ENCODE peak calls at places on chromosomes 13 and 19, in nine cellular contexts. O, F, Y, J, T, V, N, M and I are unnamed samples.

GRCh38 chr13:45464141-45464686 is 525 bp upstream of the COG3 start:
- DNase-seq in O (peak), F (no peak), Y (no peak), J (no peak), T (no peak), V (no peak), N (no peak), M (peak), I (no peak)

GRCh38 chr19:4969772-4970531 is 1.0 kb downstream of the KDM4B start:
- DNase-seq in O (no peak), F (no peak), Y (no peak), J (no peak), T (no peak), V (no peak), N (peak), M (peak), I (peak)

GRCh38 chr13:92259523-92259922 is 861.1 kb downstream of the GPC5 start:
- DNase-seq in O (no peak), F (no peak), Y (no peak), J (no peak), T (no peak), V (no peak), N (no peak), M (no peak), I (peak)

GRCh38 chr19:19471682-19472081 is 43.7 kb downstream of the TSSK6 start:
- DNase-seq in O (no peak), F (no peak), Y (no peak), J (no peak), T (no peak), V (no peak), N (no peak), M (no peak), I (no peak)

GRCh38 chr19:31727536-31727935 is 378.3 kb upstream of the TSHZ3 start:
- DNase-seq in O (no peak), F (no peak), Y (no peak), J (no peak), T (no peak), V (no peak), N (no peak), M (no peak), I (no peak)

GRCh38 chr19:13788991-13789390 is 6.3 kb upstream of the ZSWIM4 start:
- DNase-seq in O (no peak), F (no peak), Y (no peak), J (no peak), T (peak), V (no peak), N (peak), M (peak), I (no peak)

GRCh38 chr19:10654610-10655456 is 687 bp downstream of the ILF3 start:
- DNase-seq in O (peak), F (peak), Y (peak), J (peak), T (no peak), V (no peak), N (peak), M (peak), I (no peak)

GRCh38 chr19:55526216-55527196 is 10.4 kb downstream of the SBK2 start:
- DNase-seq in O (no peak), F (peak), Y (no peak), J (no peak), T (peak), V (peak), N (peak), M (no peak), I (peak)

GRCh38 chr19:37902668-37903067 is 3.7 kb downstream of the WDR87 start:
- DNase-seq in O (peak), F (peak), Y (peak), J (peak), T (peak), V (peak), N (peak), M (peak), I (peak)

GRCh38 chr13:97367016-97367415 is 67.0 kb upstream of the RAP2A start:
- DNase-seq in O (no peak), F (no peak), Y (no peak), J (no peak), T (peak), V (peak), N (peak), M (no peak), I (no peak)

GRCh38 chr13:112448621-112449544 is 72.7 kb downstream of the SPACA7 start:
- DNase-seq in O (peak), F (no peak), Y (no peak), J (no peak), T (no peak), V (no peak), N (no peak), M (peak), I (no peak)

GRCh38 chr19:35507561-35507960 is 5.9 kb downstream of the DMKN start:
- DNase-seq in O (no peak), F (no peak), Y (no peak), J (no peak), T (no peak), V (no peak), N (no peak), M (no peak), I (no peak)

GRCh38 chr13:50127017-50127725 is 111.9 kb downstream of the KCNRG start:
- DNase-seq in O (peak), F (no peak), Y (no peak), J (peak), T (no peak), V (no peak), N (peak), M (peak), I (peak)

GRCh38 chr19:4524808-4525562 is 6.7 kb upstream of the PLIN4 start:
- DNase-seq in O (no peak), F (peak), Y (peak), J (peak), T (peak), V (no peak), N (no peak), M (peak), I (no peak)

GRCh38 chr19:9645466-9645865 is 24.4 kb upstream of the ZNF561 start:
- DNase-seq in O (no peak), F (no peak), Y (no peak), J (no peak), T (no peak), V (no peak), N (no peak), M (no peak), I (no peak)

GRCh38 chr19:13902993-13903555 is 2.8 kb downstream of the BRME1 start:
- DNase-seq in O (no peak), F (peak), Y (no peak), J (no peak), T (no peak), V (no peak), N (no peak), M (no peak), I (no peak)

GRCh38 chr19:3670258-3670795 is 29.9 kb downstream of the PIP5K1C start:
- DNase-seq in O (peak), F (no peak), Y (no peak), J (no peak), T (peak), V (peak), N (peak), M (no peak), I (no peak)

GRCh38 chr19:17974551-17974950 is 7.6 kb downstream of the KCNN1 start:
- DNase-seq in O (no peak), F (no peak), Y (no peak), J (no peak), T (no peak), V (no peak), N (no peak), M (no peak), I (no peak)

GRCh38 chr13:30132623-30133553 is 174.5 kb downstream of the KATNAL1 start:
- DNase-seq in O (peak), F (peak), Y (peak), J (peak), T (peak), V (peak), N (peak), M (peak), I (peak)

GRCh38 chr13:25037057-25037813 is 58.7 kb upstream of the PABPC3 start:
- DNase-seq in O (no peak), F (peak), Y (peak), J (peak), T (peak), V (peak), N (peak), M (no peak), I (peak)

GRCh38 chr19:4501005-4501591 is 17.2 kb downstream of the PLIN4 start:
- DNase-seq in O (no peak), F (no peak), Y (no peak), J (no peak), T (no peak), V (no peak), N (no peak), M (no peak), I (no peak)

GRCh38 chr19:3129112-3129511 is 6.7 kb upstream of the GNA15 start:
- DNase-seq in O (no peak), F (no peak), Y (no peak), J (no peak), T (peak), V (peak), N (peak), M (no peak), I (peak)

GRCh38 chr19:6772028-6772865 is at the start of gene VAV1:
- DNase-seq in O (peak), F (no peak), Y (no peak), J (no peak), T (no peak), V (no peak), N (no peak), M (peak), I (no peak)

GRCh38 chr19:8373867-8374813 is 10.2 kb downstream of the ANGPTL4 start:
- DNase-seq in O (no peak), F (no peak), Y (no peak), J (no peak), T (no peak), V (no peak), N (no peak), M (no peak), I (no peak)

GRCh38 chr19:17394891-17395415 is 957 bp upstream of the CCDC194 start:
- DNase-seq in O (no peak), F (peak), Y (peak), J (peak), T (no peak), V (no peak), N (peak), M (peak), I (no peak)

GRCh38 chr19:45716314-45717130 is 14.2 kb downstream of the FBXO46 start:
- DNase-seq in O (no peak), F (no peak), Y (peak), J (no peak), T (no peak), V (no peak), N (no peak), M (no peak), I (peak)

GRCh38 chr19:30792561-30793505 is 420.6 kb downstream of the ZNF536 start:
- DNase-seq in O (peak), F (no peak), Y (no peak), J (no peak), T (no peak), V (no peak), N (no peak), M (no peak), I (no peak)

GRCh38 chr13:110018009-110018408 is 231.6 kb upstream of the IRS2 start:
- DNase-seq in O (no peak), F (no peak), Y (no peak), J (no peak), T (no peak), V (no peak), N (peak), M (no peak), I (no peak)

GRCh38 chr13:113861433-113862030 is 2.3 kb downstream of the GAS6 start:
- DNase-seq in O (peak), F (peak), Y (peak), J (no peak), T (no peak), V (no peak), N (no peak), M (no peak), I (peak)

GRCh38 chr19:54439174-54439851 is 9.7 kb upstream of the LENG8 start:
- DNase-seq in O (no peak), F (peak), Y (no peak), J (peak), T (peak), V (no peak), N (peak), M (no peak), I (no peak)

GRCh38 chr13:49248433-49249002 is 793 bp downstream of the CDADC1 start:
- DNase-seq in O (no peak), F (no peak), Y (peak), J (no peak), T (peak), V (no peak), N (peak), M (no peak), I (no peak)

GRCh38 chr13:61779456-61779855 is 363.8 kb upstream of the PCDH20 start:
- DNase-seq in O (no peak), F (no peak), Y (no peak), J (no peak), T (no peak), V (no peak), N (no peak), M (no peak), I (no peak)

GRCh38 chr13:111429064-111429558 is 108.7 kb downstream of the TEX29 start:
- DNase-seq in O (no peak), F (peak), Y (peak), J (peak), T (peak), V (no peak), N (peak), M (no peak), I (no peak)

GRCh38 chr19:1353144-1353543 is 30.6 kb upstream of the NDUFS7 start:
- DNase-seq in O (no peak), F (no peak), Y (no peak), J (no peak), T (no peak), V (no peak), N (no peak), M (no peak), I (no peak)

GRCh38 chr19:1355258-1355973 is 28.3 kb upstream of the NDUFS7 start:
- DNase-seq in O (no peak), F (no peak), Y (no peak), J (no peak), T (no peak), V (no peak), N (peak), M (no peak), I (no peak)

GRCh38 chr19:1357695-1358094 is 26.0 kb upstream of the NDUFS7 start:
- DNase-seq in O (no peak), F (no peak), Y (no peak), J (no peak), T (no peak), V (no peak), N (no peak), M (no peak), I (no peak)

GRCh38 chr19:1355974-1356865 is 27.5 kb upstream of the NDUFS7 start:
- DNase-seq in O (no peak), F (no peak), Y (no peak), J (no peak), T (no peak), V (no peak), N (peak), M (no peak), I (no peak)

DNA sequence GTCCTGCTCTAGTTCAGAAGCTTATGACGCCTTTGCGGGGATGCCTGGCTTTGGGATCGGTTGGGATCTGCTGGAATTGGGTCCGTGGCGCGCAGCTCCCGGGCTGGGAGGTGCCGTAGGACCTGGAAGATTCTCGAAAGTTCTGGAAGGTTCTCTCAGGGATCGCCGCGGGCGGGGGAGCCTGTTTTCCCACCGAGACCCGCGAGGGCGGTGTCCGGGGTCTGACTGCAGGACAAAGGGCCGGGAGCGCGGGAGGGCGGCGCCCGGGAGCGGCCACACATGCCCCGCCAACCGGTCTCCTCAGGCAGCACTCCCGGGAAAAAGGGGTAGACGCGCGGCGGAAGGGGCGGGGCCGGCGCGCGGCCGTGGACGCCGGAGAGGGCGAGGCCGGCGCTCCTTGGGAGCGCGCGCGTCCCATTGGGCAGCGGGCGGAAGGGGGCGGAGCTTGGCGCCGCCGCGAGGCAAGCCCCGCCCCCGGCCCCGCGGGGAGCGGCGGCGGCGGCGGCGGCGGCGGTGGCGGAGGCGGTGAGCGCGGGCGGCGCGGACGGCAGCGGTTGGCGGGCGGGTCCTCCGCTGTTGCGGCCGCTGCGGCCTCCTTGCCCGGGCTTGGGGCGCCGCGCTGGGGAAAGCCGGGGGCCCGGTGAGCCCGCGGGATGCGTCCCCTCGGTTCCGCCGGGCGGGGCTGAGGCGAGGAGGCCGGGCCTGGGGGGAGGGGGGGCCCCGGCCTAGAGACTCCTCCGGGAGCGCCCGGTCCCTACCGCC is 29.0 kb upstream of the NDUFS7 start:
- DNase-seq in O (peak), F (peak), Y (peak), J (peak), T (peak), V (peak), N (peak), M (peak), I (peak)
- TF ChIP-seq CTCF in O (no peak), F (no peak), Y (no peak), J (no peak), T (no peak), V (no peak), N (no peak), M (no peak), I (peak)

GRCh38 chr19:49421039-49421877 is 2.0 kb downstream of the PTH2 start:
- DNase-seq in O (no peak), F (peak), Y (peak), J (peak), T (peak), V (no peak), N (peak), M (no peak), I (no peak)

GRCh38 chr19:49421878-49422202 is 1.4 kb downstream of the PTH2 start:
- DNase-seq in O (no peak), F (no peak), Y (no peak), J (no peak), T (no peak), V (no peak), N (no peak), M (no peak), I (no peak)

GRCh38 chr19:49423278-49423984 is at the start of gene PTH2:
- DNase-seq in O (no peak), F (no peak), Y (no peak), J (no peak), T (no peak), V (no peak), N (no peak), M (no peak), I (no peak)

GRCh38 chr19:49423985-49424303 is 703 bp upstream of the PTH2 start:
- DNase-seq in O (no peak), F (no peak), Y (no peak), J (no peak), T (no peak), V (no peak), N (no peak), M (no peak), I (no peak)

GRCh38 chr19:49422407-49423277 is 599 bp downstream of the PTH2 start:
- DNase-seq in O (no peak), F (peak), Y (no peak), J (peak), T (no peak), V (no peak), N (peak), M (no peak), I (no peak)
- TF ChIP-seq CTCF in O (no peak), F (peak), Y (peak), J (peak), T (peak), V (peak), N (no peak), M (peak), I (peak)

GRCh38 chr19:49929611-49930482 is 543 bp upstream of the NUP62 start:
- DNase-seq in O (peak), F (peak), Y (peak), J (peak), T (peak), V (peak), N (peak), M (peak), I (peak)
- TF ChIP-seq CTCF in O (no peak), F (no peak), Y (no peak), J (no peak), T (no peak), V (no peak), N (no peak), M (peak), I (no peak)

DNA sequence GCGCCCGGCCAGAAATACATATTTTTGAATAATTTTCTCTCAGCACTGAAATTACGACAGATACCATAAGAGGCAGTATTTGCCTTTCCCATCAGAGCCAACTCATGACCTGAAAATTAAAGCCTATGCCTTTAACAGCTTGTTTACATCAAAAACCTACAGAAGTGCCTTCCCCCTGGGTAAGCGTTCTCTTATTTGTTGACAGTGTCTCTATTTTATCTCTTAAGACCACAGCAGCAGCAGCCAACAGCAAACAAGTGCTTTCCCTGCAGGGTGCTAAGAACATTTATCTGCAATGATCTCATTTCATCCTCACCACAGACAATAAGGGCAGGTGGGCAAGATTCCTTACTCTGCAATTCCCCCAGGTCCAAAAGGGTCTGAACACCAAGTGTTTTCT is 6.0 kb downstream of the AKAP8L start:
- DNase-seq in O (no peak), F (no peak), Y (no peak), J (no peak), T (no peak), V (no peak), N (no peak), M (no peak), I (no peak)
- TF ChIP-seq CTCF in O (no peak), F (no peak), Y (no peak), J (no peak), T (no peak), V (no peak), N (no peak), M (no peak), I (no peak)

DNA sequence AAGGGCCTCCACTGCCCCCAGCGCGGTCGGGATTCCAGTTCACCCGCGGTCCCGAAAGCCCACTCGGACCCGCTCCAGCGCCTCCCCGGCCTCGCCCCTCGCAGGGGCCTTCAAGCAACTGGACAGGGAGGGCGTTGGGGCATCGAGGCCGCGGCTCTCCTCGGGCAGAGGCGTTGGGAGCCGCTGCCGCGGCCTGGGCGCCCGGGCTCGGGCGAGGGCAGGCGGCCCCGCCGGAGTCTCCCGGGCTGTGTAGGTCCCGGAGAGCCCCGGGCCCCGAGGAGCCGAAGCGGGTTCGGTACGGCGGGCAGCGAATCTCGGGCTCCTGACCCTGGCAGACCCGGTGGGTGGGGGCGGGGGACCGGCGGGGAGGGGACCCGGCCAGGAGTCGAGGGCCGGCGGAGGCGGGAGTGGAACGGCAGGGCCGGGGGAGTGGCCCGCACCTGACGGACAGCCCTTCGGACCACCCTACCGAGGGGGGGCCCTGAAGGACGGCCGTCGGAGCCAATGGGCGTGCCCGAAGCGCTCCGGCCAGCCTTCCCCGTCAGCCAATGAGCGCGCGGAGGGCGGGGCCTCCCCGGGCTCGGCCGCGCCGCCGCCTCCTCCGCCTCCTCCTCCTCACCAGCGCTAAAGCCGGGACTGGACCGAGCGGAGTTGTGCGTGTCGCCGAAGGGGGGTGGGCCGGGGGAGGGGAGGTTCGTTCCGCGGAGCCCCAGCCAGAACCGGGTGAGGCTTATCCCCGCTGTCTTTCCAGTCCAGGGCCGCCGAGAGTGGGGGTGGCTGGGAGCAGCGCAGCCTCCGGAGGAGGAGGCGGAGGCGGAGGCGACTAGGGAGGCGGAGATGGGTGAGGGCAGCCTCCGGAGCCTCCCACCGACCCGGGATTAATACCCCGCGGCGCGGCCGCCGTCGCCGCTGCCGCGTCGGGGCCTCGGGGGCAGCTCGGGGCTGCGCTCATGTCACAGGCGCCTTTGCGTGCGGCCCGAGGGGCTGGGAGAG is at the start of gene ZMYM2:
- DNase-seq in O (peak), F (peak), Y (peak), J (peak), T (peak), V (peak), N (peak), M (peak), I (peak)
- TF ChIP-seq CTCF in O (no peak), F (no peak), Y (no peak), J (no peak), T (no peak), V (no peak), N (no peak), M (peak), I (no peak)